ENCODE peak calls at places on chromosomes 6 and 20, in eight cellular contexts. One of them, this sample, is unnamed. For H3K9me3, the result is how much of the 10 kb centered on the place peaks cover.

GRCh38 chr20:273884-274283 is 16.4 kb downstream of the DEFB132 start:
- DNase-seq in psoas muscle: no peak
- DNase-seq in pancreas: no peak
- DNase-seq in heart right ventricle: no peak
- DNase-seq in neural progenitor cell: no peak
- DNase-seq in transverse colon: no peak
- DNase-seq in endothelial cell of umbilical vein: no peak
- DNase-seq in IMR-90: no peak
- DNase-seq in this sample: no peak

GRCh38 chr20:37390891-37391525 is 45.1 kb downstream of the SRC start:
- DNase-seq in psoas muscle: peak
- DNase-seq in pancreas: peak
- DNase-seq in heart right ventricle: no peak
- DNase-seq in neural progenitor cell: no peak
- DNase-seq in transverse colon: no peak
- DNase-seq in endothelial cell of umbilical vein: no peak
- DNase-seq in IMR-90: no peak
- DNase-seq in this sample: no peak

GRCh38 chr20:22984611-22985010 is 50.5 kb upstream of the SSTR4 start:
- DNase-seq in psoas muscle: no peak
- DNase-seq in pancreas: no peak
- DNase-seq in heart right ventricle: no peak
- DNase-seq in neural progenitor cell: no peak
- DNase-seq in transverse colon: no peak
- DNase-seq in endothelial cell of umbilical vein: no peak
- DNase-seq in IMR-90: no peak
- DNase-seq in this sample: peak

GRCh38 chr6:165831812-165832470 is 168.9 kb upstream of the PDE10A start:
- DNase-seq in psoas muscle: no peak
- DNase-seq in pancreas: no peak
- DNase-seq in heart right ventricle: no peak
- DNase-seq in neural progenitor cell: no peak
- DNase-seq in transverse colon: no peak
- DNase-seq in endothelial cell of umbilical vein: no peak
- DNase-seq in IMR-90: no peak
- DNase-seq in this sample: no peak

GRCh38 chr6:113385020-113385431 is 472.1 kb upstream of the MARCKS start:
- DNase-seq in psoas muscle: no peak
- DNase-seq in pancreas: no peak
- DNase-seq in heart right ventricle: no peak
- DNase-seq in neural progenitor cell: no peak
- DNase-seq in transverse colon: no peak
- DNase-seq in endothelial cell of umbilical vein: peak
- DNase-seq in IMR-90: peak
- DNase-seq in this sample: no peak

GRCh38 chr20:12970372-12970821 is 38.4 kb upstream of the SPTLC3 start:
- DNase-seq in psoas muscle: no peak
- DNase-seq in pancreas: no peak
- DNase-seq in heart right ventricle: peak
- DNase-seq in neural progenitor cell: peak
- DNase-seq in transverse colon: peak
- DNase-seq in endothelial cell of umbilical vein: peak
- DNase-seq in IMR-90: peak
- DNase-seq in this sample: no peak

GRCh38 chr20:18537651-18538050 is 29.6 kb upstream of the SMIM26 start:
- DNase-seq in psoas muscle: no peak
- DNase-seq in pancreas: no peak
- DNase-seq in heart right ventricle: no peak
- DNase-seq in neural progenitor cell: no peak
- DNase-seq in transverse colon: no peak
- DNase-seq in endothelial cell of umbilical vein: no peak
- DNase-seq in IMR-90: peak
- DNase-seq in this sample: no peak

GRCh38 chr20:6735913-6736845 is 31.3 kb upstream of the BMP2 start:
- DNase-seq in psoas muscle: no peak
- DNase-seq in pancreas: no peak
- DNase-seq in heart right ventricle: no peak
- DNase-seq in neural progenitor cell: no peak
- DNase-seq in transverse colon: no peak
- DNase-seq in endothelial cell of umbilical vein: no peak
- DNase-seq in IMR-90: no peak
- DNase-seq in this sample: no peak

GRCh38 chr6:34486106-34486740 is 20.3 kb downstream of the PACSIN1 start:
- DNase-seq in psoas muscle: no peak
- DNase-seq in pancreas: peak
- DNase-seq in heart right ventricle: no peak
- DNase-seq in neural progenitor cell: no peak
- DNase-seq in transverse colon: no peak
- DNase-seq in endothelial cell of umbilical vein: no peak
- DNase-seq in IMR-90: no peak
- DNase-seq in this sample: no peak

GRCh38 chr6:55917756-55918415 is 42.5 kb upstream of the BMP5 start:
- DNase-seq in psoas muscle: no peak
- DNase-seq in pancreas: no peak
- DNase-seq in heart right ventricle: no peak
- DNase-seq in neural progenitor cell: no peak
- DNase-seq in transverse colon: no peak
- DNase-seq in endothelial cell of umbilical vein: no peak
- DNase-seq in IMR-90: peak
- DNase-seq in this sample: no peak

GRCh38 chr20:20060234-20060998 is 8.1 kb downstream of the CFAP61 start:
- DNase-seq in psoas muscle: no peak
- DNase-seq in pancreas: no peak
- DNase-seq in heart right ventricle: no peak
- DNase-seq in neural progenitor cell: no peak
- DNase-seq in transverse colon: no peak
- DNase-seq in endothelial cell of umbilical vein: no peak
- DNase-seq in IMR-90: no peak
- DNase-seq in this sample: no peak

GRCh38 chr6:83183082-83183828 is 9.8 kb downstream of the PGM3 start:
- DNase-seq in psoas muscle: no peak
- DNase-seq in pancreas: no peak
- DNase-seq in heart right ventricle: no peak
- DNase-seq in neural progenitor cell: no peak
- DNase-seq in transverse colon: no peak
- DNase-seq in endothelial cell of umbilical vein: no peak
- DNase-seq in IMR-90: peak
- DNase-seq in this sample: peak

GRCh38 chr6:24931296-24931695 is 4.5 kb downstream of the RIPOR2 start:
- DNase-seq in psoas muscle: no peak
- DNase-seq in pancreas: no peak
- DNase-seq in heart right ventricle: peak
- DNase-seq in neural progenitor cell: peak
- DNase-seq in transverse colon: no peak
- DNase-seq in endothelial cell of umbilical vein: peak
- DNase-seq in IMR-90: peak
- DNase-seq in this sample: no peak

GRCh38 chr6:107460074-107460631 is 789 bp upstream of the PDSS2 start:
- DNase-seq in psoas muscle: no peak
- DNase-seq in pancreas: no peak
- DNase-seq in heart right ventricle: no peak
- DNase-seq in neural progenitor cell: no peak
- DNase-seq in transverse colon: no peak
- DNase-seq in endothelial cell of umbilical vein: no peak
- DNase-seq in IMR-90: peak
- DNase-seq in this sample: no peak

DNA sequence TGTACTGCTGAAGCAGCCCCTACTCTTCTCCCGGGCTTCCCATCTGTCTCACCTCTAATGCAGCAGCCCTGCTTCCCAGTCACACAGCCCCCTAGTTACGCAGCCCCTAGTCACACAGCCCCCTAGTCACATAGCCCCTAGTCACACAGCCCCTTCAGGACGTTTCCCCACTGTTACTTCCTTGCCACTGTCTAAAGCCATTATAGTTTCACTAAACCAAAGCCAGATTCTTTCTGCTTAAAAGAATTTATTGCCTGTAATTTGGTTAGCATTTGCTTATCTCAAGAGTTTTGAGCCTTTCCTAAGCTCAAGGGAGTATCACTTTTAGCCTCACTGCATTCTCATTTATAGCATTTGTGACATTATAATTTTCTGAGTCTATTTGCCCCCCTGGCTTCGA is 127.9 kb downstream of the LMBRD1 start:
- DNase-seq in psoas muscle: no peak
- DNase-seq in pancreas: no peak
- DNase-seq in heart right ventricle: no peak
- DNase-seq in neural progenitor cell: no peak
- DNase-seq in transverse colon: no peak
- DNase-seq in endothelial cell of umbilical vein: no peak
- DNase-seq in IMR-90: no peak
- DNase-seq in this sample: no peak
- TF ChIP-seq CTCF in psoas muscle: no peak
- TF ChIP-seq CTCF in pancreas: no peak
- TF ChIP-seq CTCF in heart right ventricle: no peak
- TF ChIP-seq CTCF in neural progenitor cell: no peak
- TF ChIP-seq CTCF in transverse colon: no peak
- TF ChIP-seq CTCF in endothelial cell of umbilical vein: no peak
- TF ChIP-seq CTCF in IMR-90: no peak
- TF ChIP-seq CTCF in this sample: no peak

DNA sequence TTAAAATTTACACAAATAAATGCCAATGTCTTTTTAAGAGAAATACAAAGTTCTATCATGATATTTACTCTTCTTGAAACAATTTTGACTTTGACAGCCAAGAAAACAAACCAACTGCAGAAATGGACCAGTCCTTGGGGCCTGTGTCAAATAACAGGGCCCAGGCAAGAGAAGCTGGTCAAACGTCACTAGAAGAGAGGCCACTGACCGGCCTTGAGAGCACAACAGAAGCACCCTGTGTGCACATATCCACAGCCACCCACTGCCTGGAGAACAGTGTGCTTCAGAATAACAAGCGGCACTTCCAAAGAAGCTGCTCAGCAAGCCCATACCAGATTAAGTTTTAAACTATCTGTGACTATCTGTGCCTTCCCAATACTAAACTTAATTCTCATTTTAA is 14.8 kb downstream of the APMAP start:
- DNase-seq in psoas muscle: no peak
- DNase-seq in pancreas: no peak
- DNase-seq in heart right ventricle: no peak
- DNase-seq in neural progenitor cell: no peak
- DNase-seq in transverse colon: no peak
- DNase-seq in endothelial cell of umbilical vein: no peak
- DNase-seq in IMR-90: no peak
- DNase-seq in this sample: no peak
- H3K9me3 ChIP-seq in psoas muscle: under half
- H3K9me3 ChIP-seq in pancreas: under half
- H3K9me3 ChIP-seq in heart right ventricle: under half
- H3K9me3 ChIP-seq in neural progenitor cell: under half
- H3K9me3 ChIP-seq in transverse colon: under half
- H3K9me3 ChIP-seq in endothelial cell of umbilical vein: under half
- H3K9me3 ChIP-seq in IMR-90: under half
- H3K9me3 ChIP-seq in this sample: under half

DNA sequence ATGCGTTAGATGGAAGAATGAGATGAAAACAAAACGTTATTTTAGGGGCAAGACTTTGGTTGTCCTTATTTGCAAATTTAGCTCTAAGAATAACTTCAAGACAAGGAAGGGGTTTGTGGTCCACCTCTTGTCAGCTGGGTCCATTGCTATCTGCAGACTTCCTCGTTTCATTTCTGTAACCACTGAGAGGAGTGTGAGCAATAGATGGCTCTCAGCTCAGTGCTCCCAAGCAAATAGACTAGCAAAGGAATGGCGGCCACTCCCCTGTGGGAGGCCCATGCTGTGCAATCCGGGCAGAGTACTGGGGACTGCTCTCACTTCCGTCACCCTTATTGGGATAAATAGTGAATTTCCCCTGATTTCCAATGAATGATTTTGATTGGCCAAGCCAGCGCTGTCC is 176.6 kb downstream of the ZDHHC14 start:
- DNase-seq in psoas muscle: no peak
- DNase-seq in pancreas: no peak
- DNase-seq in heart right ventricle: no peak
- DNase-seq in neural progenitor cell: no peak
- DNase-seq in transverse colon: no peak
- DNase-seq in endothelial cell of umbilical vein: no peak
- DNase-seq in IMR-90: no peak
- DNase-seq in this sample: no peak
- TF ChIP-seq CTCF in psoas muscle: no peak
- TF ChIP-seq CTCF in pancreas: no peak
- TF ChIP-seq CTCF in heart right ventricle: no peak
- TF ChIP-seq CTCF in neural progenitor cell: no peak
- TF ChIP-seq CTCF in transverse colon: no peak
- TF ChIP-seq CTCF in endothelial cell of umbilical vein: no peak
- TF ChIP-seq CTCF in IMR-90: no peak
- TF ChIP-seq CTCF in this sample: no peak

GRCh38 chr20:49787371-49788357 is 25.0 kb upstream of the SLC9A8 start:
- DNase-seq in psoas muscle: no peak
- DNase-seq in pancreas: no peak
- DNase-seq in heart right ventricle: no peak
- DNase-seq in neural progenitor cell: no peak
- DNase-seq in transverse colon: no peak
- DNase-seq in endothelial cell of umbilical vein: no peak
- DNase-seq in IMR-90: no peak
- DNase-seq in this sample: no peak

GRCh38 chr20:49785149-49785850 is 27.3 kb upstream of the SLC9A8 start:
- DNase-seq in psoas muscle: no peak
- DNase-seq in pancreas: no peak
- DNase-seq in heart right ventricle: no peak
- DNase-seq in neural progenitor cell: no peak
- DNase-seq in transverse colon: no peak
- DNase-seq in endothelial cell of umbilical vein: no peak
- DNase-seq in IMR-90: no peak
- DNase-seq in this sample: no peak

GRCh38 chr20:49786226-49786625 is 26.4 kb upstream of the SLC9A8 start:
- DNase-seq in psoas muscle: no peak
- DNase-seq in pancreas: no peak
- DNase-seq in heart right ventricle: no peak
- DNase-seq in neural progenitor cell: no peak
- DNase-seq in transverse colon: no peak
- DNase-seq in endothelial cell of umbilical vein: no peak
- DNase-seq in IMR-90: no peak
- DNase-seq in this sample: no peak

GRCh38 chr20:49785851-49786174 is 26.8 kb upstream of the SLC9A8 start:
- DNase-seq in psoas muscle: no peak
- DNase-seq in pancreas: no peak
- DNase-seq in heart right ventricle: no peak
- DNase-seq in neural progenitor cell: no peak
- DNase-seq in transverse colon: peak
- DNase-seq in endothelial cell of umbilical vein: no peak
- DNase-seq in IMR-90: no peak
- DNase-seq in this sample: no peak

DNA sequence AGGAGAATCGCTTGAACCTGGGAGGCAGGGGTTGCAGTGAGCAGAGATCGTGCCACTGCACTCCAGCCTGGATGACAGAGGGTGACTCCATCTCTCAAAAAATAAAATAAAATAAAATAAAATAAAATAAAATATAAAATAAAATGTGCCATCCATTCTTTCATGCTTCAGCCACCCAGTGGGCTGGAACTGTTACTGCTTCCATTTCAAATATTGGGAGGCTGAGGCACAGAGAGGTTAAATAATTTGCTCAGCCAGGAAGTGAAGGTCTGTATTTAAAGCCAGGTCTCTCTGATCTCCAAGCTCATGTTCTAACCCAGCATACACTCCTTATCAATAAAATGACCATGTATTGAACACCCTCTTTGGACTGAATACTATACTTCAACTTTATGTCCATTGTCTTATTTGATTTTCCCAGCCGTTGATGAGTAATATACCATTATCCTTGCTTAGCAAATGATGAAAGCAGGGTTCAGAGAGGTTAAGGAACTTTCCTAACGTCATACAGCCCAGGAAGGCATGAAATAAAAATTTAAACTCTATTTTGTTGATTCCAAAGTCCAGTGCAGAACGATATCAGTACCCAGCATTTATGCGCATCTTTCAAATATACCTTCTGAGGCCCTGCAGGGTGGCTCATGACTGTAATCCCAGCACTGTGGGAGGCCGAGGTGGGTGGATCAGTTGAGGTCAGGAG is 25.8 kb upstream of the SLC9A8 start:
- DNase-seq in psoas muscle: no peak
- DNase-seq in pancreas: no peak
- DNase-seq in heart right ventricle: no peak
- DNase-seq in neural progenitor cell: no peak
- DNase-seq in transverse colon: no peak
- DNase-seq in endothelial cell of umbilical vein: peak
- DNase-seq in IMR-90: peak
- DNase-seq in this sample: no peak
- H3K9me3 ChIP-seq in psoas muscle: under half
- H3K9me3 ChIP-seq in pancreas: under half
- H3K9me3 ChIP-seq in heart right ventricle: under half
- H3K9me3 ChIP-seq in neural progenitor cell: under half
- H3K9me3 ChIP-seq in transverse colon: under half
- H3K9me3 ChIP-seq in endothelial cell of umbilical vein: under half
- H3K9me3 ChIP-seq in IMR-90: under half
- H3K9me3 ChIP-seq in this sample: under half

This sample was measured in heart left ventricle.